ENCODE peak calls at places on chromosomes 2 and 18, in five cellular contexts. Y is activated CD8-positive, alpha-beta T cell treated with anti-CD3 and anti-CD28 coated beads for 36 hours; K is endothelial cell; E is CD4-positive, alpha-beta T cell; C is lower leg skin. T is an unnamed sample.

GRCh38 chr2:173764094-173764493 is 201.1 kb downstream of the SP3 start:
- DNase-seq in Y (no peak), K (no peak), E (no peak), C (no peak), T (no peak)

GRCh38 chr2:167689444-167689843 is 558.0 kb downstream of the STK39 start:
- DNase-seq in Y (no peak), K (no peak), E (no peak), C (no peak), T (no peak)

GRCh38 chr2:162123806-162124758 is 28.0 kb downstream of the GCG start:
- DNase-seq in Y (no peak), K (no peak), E (no peak), C (no peak), T (no peak)

GRCh38 chr2:53445376-53446072 is 322.1 kb upstream of the CHAC2 start:
- DNase-seq in Y (peak; percentile 17), K (no peak), E (no peak), C (no peak), T (no peak)

GRCh38 chr18:79963658-79964329 is 649 bp upstream of the HSBP1L1 start:
- DNase-seq in Y (no peak), K (no peak), E (no peak), C (no peak), T (no peak)

GRCh38 chr2:71347517-71347916 is 15.9 kb downstream of the ZNF638 start:
- DNase-seq in Y (peak; percentile 18), K (peak; percentile 20), E (no peak), C (no peak), T (no peak)

GRCh38 chr2:51065276-51065675 is 33.3 kb upstream of the NRXN1 start:
- DNase-seq in Y (no peak), K (no peak), E (no peak), C (no peak), T (no peak)

GRCh38 chr2:58939388-58939787 is 698.3 kb upstream of the FANCL start:
- DNase-seq in Y (no peak), K (no peak), E (no peak), C (no peak), T (no peak)

GRCh38 chr2:16034975-16035746 is 94.8 kb downstream of the MYCN start:
- DNase-seq in Y (no peak), K (no peak), E (no peak), C (no peak), T (peak; percentile 93)

GRCh38 chr2:200812122-200813022 is 662 bp downstream of the BZW1 start:
- DNase-seq in Y (peak; percentile 80), K (peak; percentile 78), E (peak; percentile 60), C (peak; percentile 68), T (peak; percentile 91)

GRCh38 chr2:71613953-71614925 is 160.9 kb downstream of the DYSF start:
- DNase-seq in Y (no peak), K (peak; percentile 1), E (peak; percentile 5), C (peak; percentile 11), T (no peak)

GRCh38 chr2:72173640-72174321 is 26.1 kb upstream of the CYP26B1 start:
- DNase-seq in Y (no peak), K (no peak), E (no peak), C (no peak), T (no peak)

GRCh38 chr2:9057939-9058761 is 54.7 kb upstream of the MBOAT2 start:
- DNase-seq in Y (peak; percentile 4), K (no peak), E (no peak), C (no peak), T (no peak)

GRCh38 chr18:61602836-61603235 is 269.6 kb downstream of the CDH20 start:
- DNase-seq in Y (no peak), K (no peak), E (no peak), C (no peak), T (no peak)

GRCh38 chr2:48397846-48398245 is 132.1 kb upstream of the STON1 start:
- DNase-seq in Y (no peak), K (no peak), E (no peak), C (no peak), T (no peak)

DNA sequence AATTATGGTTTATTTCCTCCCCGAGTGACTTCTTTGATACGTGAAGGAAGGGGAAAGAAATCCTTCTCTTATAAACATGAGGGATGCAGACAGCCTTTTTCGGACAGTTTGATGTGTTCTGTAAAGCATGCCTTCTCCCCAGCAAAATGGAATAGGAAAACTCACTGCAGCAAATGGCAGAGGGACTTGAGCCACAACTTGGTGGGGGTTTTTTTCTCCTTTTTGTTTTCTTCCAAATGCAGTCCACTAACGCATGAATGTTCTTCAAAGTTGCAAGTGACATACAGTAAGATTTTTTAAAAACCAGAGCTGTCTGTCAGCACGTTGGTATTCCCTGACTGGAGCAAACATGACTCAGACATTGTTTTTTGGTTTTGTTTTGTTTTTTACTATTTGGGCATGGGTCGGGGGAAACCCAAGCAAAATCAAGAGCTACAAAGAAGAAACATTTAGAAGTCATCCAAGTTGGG is 623 bp upstream of the CCDC88A start:
- DNase-seq in Y (no peak), K (no peak), E (no peak), C (no peak), T (no peak)
- TF ChIP-seq CTCF in Y (no peak), K (no peak), E (no peak), C (no peak), T (no peak)

DNA sequence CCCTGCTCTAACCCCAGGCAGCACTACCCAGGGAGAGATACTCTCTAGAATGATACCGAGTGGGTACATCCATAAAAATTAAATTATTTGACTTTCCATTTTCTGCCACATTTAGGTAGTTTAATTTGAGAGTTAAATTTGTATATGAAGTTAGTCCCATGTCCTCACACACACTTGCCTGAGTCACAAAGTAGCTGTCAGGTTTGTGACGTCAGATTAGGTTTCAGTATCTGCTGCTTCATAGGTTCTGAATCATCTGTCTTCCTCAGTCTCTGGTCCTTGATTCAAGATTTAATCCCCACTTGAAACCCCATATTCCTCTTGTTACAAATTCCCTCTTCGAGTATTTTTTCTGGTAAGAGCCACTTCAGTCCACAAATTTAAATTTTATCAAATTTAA is 738.6 kb upstream of the FAM98A start:
- DNase-seq in Y (no peak), K (no peak), E (no peak), C (no peak), T (no peak)
- TF ChIP-seq CTCF in Y (no peak), K (no peak), E (no peak), C (no peak), T (no peak)

DNA sequence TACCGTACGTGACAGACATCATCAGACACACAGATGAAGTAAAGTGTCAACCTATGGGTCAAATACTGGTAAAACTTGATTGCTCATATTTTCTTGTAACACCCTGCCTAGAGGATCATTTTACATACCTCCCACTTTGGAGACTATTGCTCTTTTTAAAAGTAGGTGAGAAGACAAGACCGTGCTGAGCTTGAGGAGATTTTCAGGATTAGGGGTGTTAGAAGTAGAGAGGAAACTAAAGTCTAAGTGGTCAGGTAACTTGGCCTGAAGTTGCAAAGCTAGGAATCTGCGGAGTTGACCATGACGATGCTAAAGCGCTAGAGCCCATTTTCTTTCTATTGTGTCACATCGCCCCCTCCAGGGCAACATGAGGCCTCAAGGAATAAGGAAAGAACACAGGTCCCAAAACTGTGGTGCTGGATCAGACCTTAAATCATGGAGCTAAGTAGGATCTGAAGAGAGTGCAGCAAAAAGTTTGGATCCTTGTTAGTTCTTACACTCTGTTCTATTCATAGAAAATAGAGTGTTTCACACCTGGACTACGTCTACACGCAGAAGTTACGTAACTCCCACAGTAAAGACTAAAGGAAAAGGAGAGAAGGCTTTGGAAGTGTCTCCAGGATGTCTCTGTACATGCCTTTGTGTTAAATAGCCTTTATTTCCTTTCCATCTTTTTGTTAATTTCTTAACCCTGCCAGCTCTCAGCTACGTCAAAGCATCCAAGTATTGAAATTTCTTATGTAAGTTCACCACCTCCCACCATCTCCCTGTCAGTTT is 8.7 kb downstream of the DTNB start:
- DNase-seq in Y (peak; percentile 56), K (peak; percentile 71), E (no peak), C (peak; percentile 27), T (peak; percentile 70)
- TF ChIP-seq CTCF in Y (peak; percentile 33), K (peak; percentile 54), E (peak; percentile 26), C (no peak), T (peak; percentile 91)

DNA sequence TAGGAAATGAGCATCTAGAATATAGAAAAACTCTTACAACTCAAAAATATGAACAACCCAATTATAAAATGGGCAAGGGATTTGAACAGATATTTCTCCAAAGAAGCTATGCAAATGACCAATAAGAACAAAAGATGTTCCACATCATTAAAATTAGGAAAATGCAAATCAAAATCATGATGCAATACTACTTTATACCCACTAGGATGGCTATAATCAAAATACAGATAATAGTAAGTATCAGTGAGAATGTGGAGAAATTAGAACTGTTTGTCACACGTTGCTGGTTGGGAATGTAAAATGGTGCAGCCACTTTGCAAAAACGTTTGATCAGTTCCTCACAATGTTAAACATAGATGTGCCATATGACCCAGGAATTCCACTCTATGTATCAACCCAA is 558.3 kb downstream of the SLC4A3 start:
- DNase-seq in Y (no peak), K (no peak), E (no peak), C (no peak), T (no peak)
- TF ChIP-seq CTCF in Y (no peak), K (peak; percentile 45), E (no peak), C (no peak), T (no peak)

GRCh38 chr2:110853516-110853915 is 121.1 kb downstream of the ACOXL start:
- DNase-seq in Y (peak; percentile 83), K (peak; percentile 58), E (no peak), C (no peak), T (peak; percentile 34)
- TF ChIP-seq CTCF in Y (peak; percentile 76), K (peak; percentile 13), E (peak; percentile 39), C (no peak), T (peak; percentile 66)

GRCh38 chr2:27973592-27973991 is 83.1 kb downstream of the BABAM2 start:
- DNase-seq in Y (no peak), K (no peak), E (no peak), C (no peak), T (no peak)
- TF ChIP-seq CTCF in Y (no peak), K (no peak), E (no peak), C (no peak), T (peak; percentile 32)

DNA sequence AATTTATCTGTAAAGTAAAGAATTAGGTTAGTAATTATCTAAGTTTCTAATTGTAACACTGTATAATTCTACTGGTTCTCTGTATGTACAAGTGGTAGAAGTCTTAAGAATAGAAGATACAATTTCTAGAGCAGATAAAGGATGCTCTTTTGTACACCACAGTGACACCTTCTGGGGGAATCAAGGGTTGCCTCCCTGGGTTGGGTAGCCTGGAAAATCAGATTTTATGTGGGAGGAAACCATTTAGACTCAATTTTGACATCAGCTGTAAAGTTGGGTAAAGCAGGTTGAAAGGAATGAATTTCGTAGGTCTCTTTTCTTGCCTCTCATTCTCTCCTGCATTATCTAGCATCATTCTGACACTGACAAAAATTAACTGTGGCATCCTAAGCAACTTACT is 354.8 kb downstream of the DCC start:
- DNase-seq in Y (peak; percentile 1), K (peak; percentile 38), E (no peak), C (no peak), T (no peak)
- TF ChIP-seq CTCF in Y (no peak), K (no peak), E (no peak), C (no peak), T (peak; percentile 18)

DNA sequence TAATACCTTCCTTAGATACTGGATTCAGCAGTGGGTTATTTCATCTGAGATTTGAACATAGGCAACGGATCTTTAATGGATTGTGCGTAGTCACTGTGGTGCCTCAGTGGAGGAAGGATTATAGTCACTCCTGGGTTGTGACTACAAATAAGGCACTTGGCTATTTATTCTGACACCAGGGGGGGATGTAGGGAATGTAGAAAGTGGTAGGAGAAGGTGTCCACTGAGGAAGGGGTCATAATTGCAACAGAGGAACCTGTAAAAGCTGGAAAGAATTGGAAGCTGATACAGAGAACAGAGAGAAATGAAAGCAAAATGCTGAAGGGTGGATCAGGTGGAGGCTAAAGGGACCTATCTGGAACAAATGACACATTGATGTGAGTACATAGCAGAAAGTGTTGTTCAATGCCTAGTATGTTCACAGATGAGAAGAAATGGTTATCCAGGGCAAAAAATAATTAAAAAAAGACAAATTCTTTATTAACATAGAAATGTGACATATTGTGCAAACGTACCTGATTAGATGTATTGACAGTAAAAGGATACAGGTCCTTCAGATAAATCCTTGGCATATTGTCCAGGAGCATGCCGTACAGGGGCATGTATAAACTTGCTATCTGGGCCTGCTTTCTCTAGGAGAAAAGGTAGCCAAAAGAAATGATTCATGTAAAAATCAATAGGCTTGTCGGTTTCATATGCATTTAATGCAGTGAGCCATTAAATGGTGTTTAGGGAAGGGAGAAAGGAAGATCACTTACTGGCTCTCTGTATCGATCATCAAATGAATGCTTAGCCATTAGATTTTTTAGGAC is 91.2 kb upstream of the CCDC195 start:
- DNase-seq in Y (no peak), K (no peak), E (no peak), C (no peak), T (no peak)
- TF ChIP-seq CTCF in Y (no peak), K (no peak), E (no peak), C (no peak), T (peak; percentile 19)

T was measured in BE2C.